ENCODE peak calls at places on chromosomes 3 and 15, in eight cellular contexts. Z, K, W, U, M, G, Y and X are unnamed samples.

GRCh38 chr3:169760479-169760878 is 4.4 kb downstream of the TERC start:
- DNase-seq in Z (peak; percentile 86), K (no peak), W (no peak), U (no peak), M (no peak), G (no peak), Y (no peak), X (no peak)

GRCh38 chr15:101182215-101182614 is 69.6 kb downstream of the CHSY1 start:
- DNase-seq in Z (no peak), K (no peak), W (no peak), U (no peak), M (no peak), G (no peak), Y (no peak), X (no peak)

GRCh38 chr15:49438970-49439631 is 16.1 kb downstream of the FGF7 start:
- DNase-seq in Z (peak; percentile 29), K (no peak), W (no peak), U (no peak), M (peak; percentile 43), G (peak; percentile 17), Y (peak; percentile 71), X (no peak)

GRCh38 chr3:152192936-152193672 is 75.6 kb upstream of the MBNL1 start:
- DNase-seq in Z (peak; percentile 49), K (no peak), W (no peak), U (no peak), M (no peak), G (no peak), Y (no peak), X (no peak)

GRCh38 chr3:6809349-6809748 is 51.6 kb upstream of the GRM7 start:
- DNase-seq in Z (no peak), K (no peak), W (no peak), U (no peak), M (no peak), G (no peak), Y (no peak), X (no peak)

GRCh38 chr3:159881828-159882309 is 106.8 kb upstream of the IL12A start:
- DNase-seq in Z (no peak), K (no peak), W (no peak), U (peak; percentile 84), M (peak; percentile 60), G (no peak), Y (peak; percentile 67), X (no peak)

GRCh38 chr3:14687360-14687759 is 12.4 kb downstream of the C3orf20 start:
- DNase-seq in Z (no peak), K (no peak), W (no peak), U (no peak), M (no peak), G (no peak), Y (no peak), X (no peak)

GRCh38 chr3:158106773-158107461 is 697 bp upstream of the SHOX2 start:
- DNase-seq in Z (no peak), K (no peak), W (peak; percentile 39), U (no peak), M (peak; percentile 35), G (no peak), Y (no peak), X (no peak)

GRCh38 chr3:120093923-120094775 is at the start of gene GSK3B:
- DNase-seq in Z (no peak), K (no peak), W (peak; percentile 99), U (no peak), M (peak; percentile 100), G (peak; percentile 78), Y (peak; percentile 90), X (no peak)

GRCh38 chr3:24810881-24811280 is 316.2 kb upstream of the THRB start:
- DNase-seq in Z (no peak), K (no peak), W (no peak), U (no peak), M (no peak), G (no peak), Y (no peak), X (no peak)

GRCh38 chr15:87547470-87548181 is 708.9 kb downstream of the NTRK3 start:
- DNase-seq in Z (peak; percentile 4), K (no peak), W (no peak), U (no peak), M (no peak), G (no peak), Y (no peak), X (no peak)

GRCh38 chr3:179324270-179324754 is 1.5 kb downstream of the ZNF639 start:
- DNase-seq in Z (peak; percentile 60), K (no peak), W (no peak), U (no peak), M (peak; percentile 57), G (no peak), Y (no peak), X (no peak)

GRCh38 chr3:184687363-184688049 is 24.4 kb downstream of the MAGEF1 start:
- DNase-seq in Z (no peak), K (no peak), W (peak; percentile 88), U (no peak), M (no peak), G (no peak), Y (peak; percentile 79), X (no peak)

GRCh38 chr3:156449712-156450574 is 105.0 kb downstream of the SSR3 start:
- DNase-seq in Z (peak; percentile 43), K (peak; percentile 12), W (no peak), U (no peak), M (peak; percentile 67), G (no peak), Y (no peak), X (no peak)

GRCh38 chr3:52225452-52226228 is at the start of gene TLR9:
- DNase-seq in Z (no peak), K (no peak), W (no peak), U (no peak), M (no peak), G (peak; percentile 63), Y (no peak), X (no peak)

GRCh38 chr3:103067963-103068362 is 633.1 kb downstream of the ZPLD1 start:
- DNase-seq in Z (no peak), K (no peak), W (no peak), U (no peak), M (no peak), G (no peak), Y (no peak), X (no peak)

GRCh38 chr3:78724886-78725285 is 1042.9 kb downstream of the ROBO1 start:
- DNase-seq in Z (no peak), K (no peak), W (no peak), U (no peak), M (no peak), G (no peak), Y (no peak), X (no peak)

GRCh38 chr3:29683306-29683993 is 402.6 kb downstream of the RBMS3 start:
- DNase-seq in Z (peak; percentile 1), K (no peak), W (no peak), U (no peak), M (peak; percentile 92), G (no peak), Y (no peak), X (no peak)

GRCh38 chr3:29677421-29677820 is 396.6 kb downstream of the RBMS3 start:
- DNase-seq in Z (no peak), K (no peak), W (no peak), U (no peak), M (no peak), G (no peak), Y (no peak), X (no peak)

GRCh38 chr3:29679967-29680366 is 399.1 kb downstream of the RBMS3 start:
- DNase-seq in Z (no peak), K (no peak), W (no peak), U (no peak), M (no peak), G (no peak), Y (no peak), X (no peak)
- TF ChIP-seq POLR2AphosphoS5 in Z (no peak), K (no peak), W (no peak), U (no peak), M (no peak), G (no peak), Y (no peak), X (no peak)

GRCh38 chr15:92624401-92624991 is 31.1 kb downstream of the FAM174B start:
- DNase-seq in Z (no peak), K (no peak), W (peak; percentile 72), U (no peak), M (peak; percentile 56), G (peak; percentile 19), Y (peak; percentile 88), X (no peak)
- H3K4me3 ChIP-seq in Z (no peak overlapping the region), K (no peak overlapping the region), W (no peak overlapping the region), U (peak overlapping the region; percentile 20), M (no peak overlapping the region), G (no peak overlapping the region), Y (no peak overlapping the region), X (no peak overlapping the region)

DNA sequence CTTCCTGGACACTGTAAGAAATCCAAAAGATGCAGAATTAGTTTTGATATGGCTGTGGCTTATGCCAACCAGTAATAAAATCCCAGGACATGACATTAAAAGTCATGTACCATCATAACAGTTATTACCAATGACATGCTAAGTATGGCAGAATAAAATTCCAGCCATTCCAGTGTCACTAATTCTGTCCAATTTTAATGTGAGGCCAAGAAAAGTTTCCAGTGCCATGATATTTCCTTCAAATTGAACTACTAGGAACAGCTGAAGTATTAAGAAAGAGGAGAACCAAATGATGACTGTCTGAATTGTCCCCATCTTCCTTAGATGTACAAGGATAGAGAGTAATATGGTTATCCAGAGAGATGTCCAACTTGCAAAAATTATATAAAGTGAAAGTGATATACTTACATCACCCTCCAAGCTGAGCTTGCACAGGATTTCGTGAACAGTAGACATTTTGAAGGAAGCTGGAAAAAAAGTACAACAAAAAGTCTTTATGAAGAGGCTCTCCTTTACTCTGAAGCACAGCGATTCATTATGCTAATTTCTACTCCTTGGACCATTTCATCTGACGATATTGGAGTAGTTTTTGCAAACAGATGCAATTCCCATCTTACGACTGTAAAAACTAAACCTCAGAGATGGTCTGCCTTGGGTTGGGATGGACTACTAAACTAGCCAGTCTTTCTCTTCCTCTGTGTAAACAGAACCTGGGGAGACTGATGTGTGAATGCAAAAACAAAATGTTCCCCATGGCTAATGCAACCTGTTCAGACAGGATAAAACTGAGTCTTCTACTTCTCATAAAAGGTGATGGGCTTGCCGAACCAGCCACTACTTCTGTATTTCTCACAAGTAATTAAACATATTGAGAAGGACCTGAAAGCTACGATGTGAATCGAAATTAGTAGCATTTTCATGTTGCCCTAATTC is 11.9 kb downstream of the ANXA2 start:
- DNase-seq in Z (no peak), K (no peak), W (no peak), U (no peak), M (no peak), G (no peak), Y (no peak), X (no peak)
- TF ChIP-seq POLR2AphosphoS5 in Z (no peak), K (peak; percentile 4), W (no peak), U (no peak), M (no peak), G (no peak), Y (no peak), X (peak; percentile 73)

DNA sequence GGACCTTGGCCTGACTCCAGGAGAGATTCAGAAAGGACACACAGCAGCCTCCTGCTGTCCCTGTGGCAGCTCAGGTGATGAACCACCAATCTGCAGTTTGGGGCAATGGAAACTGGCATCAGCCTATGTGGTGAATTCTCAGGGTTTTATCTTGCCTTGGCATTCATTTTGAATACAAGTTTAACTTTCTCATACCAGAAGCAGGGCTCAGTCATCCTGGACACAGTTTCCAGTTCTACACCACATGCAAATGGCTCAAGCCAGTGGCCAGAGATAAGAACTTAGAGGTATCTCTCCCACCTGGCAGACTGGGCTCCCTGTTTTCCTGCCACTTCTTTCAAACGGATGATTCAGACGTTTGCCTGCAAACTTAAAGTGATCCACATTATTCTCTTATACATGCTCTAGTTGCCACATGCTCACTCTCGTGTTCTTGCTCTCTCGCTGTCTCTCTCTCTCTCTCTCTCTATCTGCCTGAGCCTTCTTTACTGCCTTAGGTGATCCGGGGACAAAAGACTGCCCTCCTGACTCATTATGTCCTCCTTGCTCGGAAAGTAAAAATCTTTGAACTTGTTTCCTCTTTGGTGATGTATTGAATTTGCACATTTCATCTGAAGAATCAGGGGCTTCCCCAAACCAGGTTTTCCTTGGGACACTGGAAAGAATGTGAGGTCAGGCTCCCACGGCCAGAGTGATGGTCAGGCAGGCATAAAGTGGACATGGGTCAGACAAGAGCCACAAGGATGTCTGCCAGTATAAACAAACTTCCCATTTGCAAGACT is 99.6 kb upstream of the STT3B start:
- DNase-seq in Z (no peak), K (no peak), W (no peak), U (no peak), M (peak; percentile 56), G (no peak), Y (no peak), X (no peak)
- H3K4me3 ChIP-seq in Z (no peak overlapping the region), K (no peak overlapping the region), W (no peak overlapping the region), U (no peak overlapping the region), M (no peak overlapping the region), G (no peak overlapping the region), Y (no peak overlapping the region), X (no peak overlapping the region)